ENCODE peak calls at places on chromosomes 3 and 15, in five cellular contexts. H, P, E, O and T are unnamed samples.

GRCh38 chr15:53197426-53197839 is 407.3 kb upstream of the ONECUT1 start:
- DNase-seq in O (peak; percentile 64), E (no peak), H (no peak), P (no peak), T (peak; percentile 5)

GRCh38 chr15:56045068-56045748 is 51.8 kb upstream of the NEDD4 start:
- DNase-seq in H (no peak), O (no peak), P (no peak), E (no peak), T (no peak)

GRCh38 chr15:50881121-50882048 is 27.1 kb upstream of the AP4E1 start:
- DNase-seq in H (no peak), P (no peak), E (no peak), O (no peak), T (no peak)

GRCh38 chr3:64796597-64796996 is 108.8 kb upstream of the ADAMTS9 start:
- DNase-seq in P (no peak), E (no peak), H (no peak), O (no peak), T (no peak)

GRCh38 chr3:36166477-36166876 is 213.8 kb upstream of the STAC start:
- DNase-seq in H (no peak), O (no peak), E (no peak), P (no peak), T (peak; percentile 85)

GRCh38 chr15:98954411-98954810 is 53.2 kb downstream of the PGPEP1L start:
- DNase-seq in P (peak; percentile 37), E (peak; percentile 70), H (no peak), O (peak; percentile 94), T (peak; percentile 47)

GRCh38 chr3:154023148-154023547 is 98.0 kb upstream of the ARHGEF26 start:
- DNase-seq in O (no peak), P (no peak), E (no peak), H (no peak), T (peak; percentile 79)

GRCh38 chr15:71124937-71125755 is 9.9 kb downstream of the THSD4 start:
- DNase-seq in E (no peak), P (no peak), H (no peak), O (no peak), T (no peak)

GRCh38 chr3:182484682-182485081 is 308.6 kb upstream of the ATP11B start:
- DNase-seq in H (no peak), O (no peak), P (no peak), E (no peak), T (no peak)

DNA sequence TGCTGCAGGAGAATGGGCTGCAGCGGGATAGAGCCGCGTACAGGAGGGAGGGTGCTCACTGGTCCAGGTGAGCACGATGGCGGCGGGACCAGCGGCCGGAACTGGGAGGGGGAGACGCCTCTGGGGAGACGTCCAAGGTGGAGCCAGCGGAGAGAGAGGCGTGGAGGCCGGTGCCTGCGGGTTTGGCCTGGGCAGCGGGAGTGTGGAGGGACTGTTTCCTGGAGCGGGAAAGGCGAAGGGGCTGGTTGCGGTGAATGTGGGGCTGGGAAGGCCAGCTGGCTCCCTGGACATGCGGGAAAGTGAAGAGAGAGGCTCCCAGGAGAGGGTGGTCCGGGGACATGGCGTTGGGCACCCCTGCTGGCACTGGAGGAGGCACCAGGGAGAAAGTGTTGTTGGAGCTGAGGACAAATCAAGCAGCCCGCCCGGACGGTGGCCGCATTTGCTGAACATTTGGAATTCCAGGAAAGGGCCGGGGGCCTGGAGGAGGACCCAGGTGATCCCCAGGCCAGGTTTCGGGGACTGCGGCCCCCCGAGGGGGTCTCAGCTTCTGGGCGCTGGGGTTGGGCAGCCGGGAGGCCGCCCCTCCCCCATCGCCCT is 34.3 kb downstream of the DNAJB8 start:
- DNase-seq in E (no peak), O (no peak), P (no peak), H (no peak), T (no peak)
- H3K4me3 ChIP-seq in E (no peak overlapping the region), O (no peak overlapping the region), P (no peak overlapping the region), H (no peak overlapping the region), T (peak overlapping the region; percentile 16)

DNA sequence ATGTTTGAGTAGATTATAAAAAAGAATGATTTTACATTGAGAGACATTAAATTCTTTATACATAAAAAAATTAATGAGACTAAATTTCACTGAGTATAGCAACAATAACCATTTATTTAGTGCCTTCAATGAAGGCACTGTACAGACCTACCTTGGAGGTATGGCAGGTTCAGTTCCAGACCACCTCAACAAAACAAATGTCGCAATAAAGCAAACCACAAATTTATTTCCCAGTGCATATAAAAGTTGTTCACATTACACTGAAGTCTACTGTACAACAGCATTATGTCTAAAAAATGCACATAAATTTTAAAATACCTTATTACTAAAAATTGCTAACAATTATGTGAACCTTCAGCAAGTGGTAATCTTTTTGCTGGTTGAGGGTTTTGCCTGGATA is 58.8 kb downstream of the SLC24A1 start:
- DNase-seq in E (no peak), O (no peak), P (no peak), H (no peak), T (no peak)
- H3K4me3 ChIP-seq in E (no peak overlapping the region), O (no peak overlapping the region), P (no peak overlapping the region), H (no peak overlapping the region), T (no peak overlapping the region)

GRCh38 chr15:78303729-78304486 is 4.5 kb upstream of the SKIC8 start:
- DNase-seq in P (no peak), O (no peak), H (no peak), E (no peak), T (no peak)

GRCh38 chr15:78307977-78308376 is 8.6 kb upstream of the SKIC8 start:
- DNase-seq in P (no peak), O (no peak), H (no peak), E (no peak), T (no peak)

GRCh38 chr15:78308422-78309021 is 9.1 kb upstream of the SKIC8 start:
- DNase-seq in H (peak; percentile 9), E (peak; percentile 51), P (peak; percentile 33), O (peak; percentile 88), T (no peak)

GRCh38 chr15:78304487-78305413 is 5.3 kb upstream of the SKIC8 start:
- DNase-seq in E (no peak), O (no peak), H (no peak), P (no peak), T (no peak)

GRCh38 chr15:78306176-78306774 is 6.9 kb upstream of the SKIC8 start:
- DNase-seq in H (no peak), P (peak; percentile 27), E (no peak), O (no peak), T (no peak)
- H3K4me3 ChIP-seq in H (no peak overlapping the region), P (no peak overlapping the region), E (no peak overlapping the region), O (no peak overlapping the region), T (no peak overlapping the region)

GRCh38 chr15:67241132-67241855 is 13.2 kb downstream of the AAGAB start:
- DNase-seq in P (no peak), H (no peak), E (no peak), O (no peak), T (no peak)
- H3K4me3 ChIP-seq in P (no peak overlapping the region), H (no peak overlapping the region), E (no peak overlapping the region), O (no peak overlapping the region), T (no peak overlapping the region)

DNA sequence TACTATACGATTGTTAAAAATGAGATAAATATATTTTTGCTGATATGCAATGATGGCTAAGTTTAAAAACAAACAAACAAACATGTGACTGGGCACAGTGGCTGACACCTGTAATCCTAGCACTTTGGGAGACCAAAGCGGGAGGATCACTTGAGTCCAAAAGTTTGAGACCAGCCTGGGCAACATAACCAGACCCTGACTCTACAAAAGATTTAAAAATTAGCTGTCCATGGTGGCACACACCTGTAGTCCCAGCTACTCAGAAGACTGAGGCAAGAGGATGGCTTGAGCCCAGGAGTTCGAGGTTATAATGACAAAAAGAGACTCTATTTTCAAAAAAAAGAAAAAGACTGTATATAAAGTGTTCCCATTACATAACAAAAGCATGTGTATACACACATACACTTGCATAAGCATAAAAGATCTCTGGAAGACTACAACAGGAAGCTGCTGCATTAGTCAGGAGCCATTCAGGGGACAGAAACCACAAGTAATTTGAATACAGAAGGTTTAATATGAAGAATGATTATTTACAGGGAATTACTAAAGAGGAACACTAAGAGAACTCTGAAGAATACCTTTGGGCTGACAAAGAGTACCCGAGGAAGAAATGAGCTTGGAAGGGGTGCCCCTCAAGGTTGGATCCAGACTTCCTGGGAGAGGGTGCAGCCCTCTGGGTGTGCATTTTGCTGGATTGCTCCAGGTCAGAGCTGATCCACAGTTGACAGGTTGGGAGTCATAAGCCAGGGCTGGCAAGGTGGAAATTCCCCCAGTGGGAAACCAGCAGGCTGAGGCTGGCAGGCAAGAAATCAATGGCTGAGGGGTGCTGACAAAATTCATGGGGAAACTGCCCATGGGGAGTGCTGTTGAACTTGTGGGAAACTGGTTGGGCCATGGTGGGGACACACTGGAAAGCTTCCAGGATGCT is 9.2 kb upstream of the TM4SF18 start:
- DNase-seq in O (peak; percentile 75), E (no peak), H (no peak), P (peak; percentile 63), T (peak; percentile 54)
- H3K4me3 ChIP-seq in O (no peak overlapping the region), E (no peak overlapping the region), H (no peak overlapping the region), P (no peak overlapping the region), T (no peak overlapping the region)

GRCh38 chr3:87307805-87308204 is 31.4 kb upstream of the POU1F1 start:
- DNase-seq in O (no peak), E (no peak), P (no peak), H (no peak), T (no peak)

GRCh38 chr3:87311309-87311708 is 34.9 kb upstream of the POU1F1 start:
- DNase-seq in H (no peak), O (peak; percentile 88), E (no peak), P (no peak), T (no peak)

GRCh38 chr3:87313641-87314040 is 37.3 kb upstream of the POU1F1 start:
- DNase-seq in P (no peak), H (no peak), O (no peak), E (no peak), T (no peak)

GRCh38 chr3:87305517-87305916 is 29.1 kb upstream of the POU1F1 start:
- DNase-seq in P (no peak), O (no peak), H (no peak), E (no peak), T (no peak)

DNA sequence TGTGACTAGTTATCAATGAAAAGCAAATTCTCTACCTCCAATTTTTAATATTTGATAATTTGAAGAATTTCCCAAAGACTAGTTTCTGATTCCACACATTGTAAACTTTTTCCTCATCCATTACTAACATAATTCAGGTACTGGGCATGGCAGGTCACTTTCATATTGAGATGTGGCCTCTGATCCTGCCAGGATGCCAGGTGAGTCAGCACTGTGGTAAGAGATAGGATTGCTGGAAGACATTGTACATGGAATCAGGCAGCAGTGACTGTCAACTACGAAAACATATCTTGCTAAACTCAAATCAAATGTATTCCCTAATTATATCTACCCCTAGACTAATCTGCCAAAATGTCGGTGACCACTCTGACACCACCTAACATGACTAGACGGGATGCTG is 33.2 kb upstream of the POU1F1 start:
- DNase-seq in E (no peak), P (no peak), O (no peak), H (no peak), T (no peak)
- H3K4me3 ChIP-seq in E (no peak overlapping the region), P (no peak overlapping the region), O (no peak overlapping the region), H (no peak overlapping the region), T (no peak overlapping the region)

DNA sequence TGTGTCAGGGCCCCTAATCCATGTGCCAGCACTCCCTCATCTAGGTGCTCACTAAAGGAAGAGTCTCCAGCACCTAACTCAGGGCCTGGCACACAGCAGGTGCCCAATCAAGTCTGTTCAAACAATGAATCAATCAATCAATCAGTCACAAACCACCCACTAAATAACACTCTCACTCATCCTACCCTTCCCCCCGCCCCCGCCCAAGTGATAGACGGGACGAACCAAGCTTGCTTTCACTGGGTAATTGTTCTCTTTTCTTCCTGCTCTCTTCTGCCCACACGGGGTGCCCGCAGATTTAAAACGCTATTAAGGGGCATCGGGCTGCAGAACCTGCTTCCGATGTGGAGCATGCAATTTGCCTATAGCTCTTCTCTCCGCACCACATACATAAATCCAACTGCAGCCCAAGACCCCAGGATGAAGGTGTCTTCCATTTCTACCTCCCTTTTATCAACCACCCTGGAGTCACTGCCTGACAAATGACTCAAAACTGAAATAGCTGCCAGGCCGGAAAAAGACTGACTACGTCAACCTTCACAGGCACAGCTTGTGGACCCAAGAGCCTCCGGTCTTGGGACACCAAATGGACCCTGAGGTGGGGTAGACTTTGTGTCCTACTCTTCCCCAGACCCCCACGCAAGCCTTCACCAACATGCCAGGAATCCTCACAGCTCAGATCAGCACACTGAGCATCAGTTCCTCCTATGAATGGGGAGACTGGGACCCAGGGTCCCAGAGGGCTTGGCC is 1.7 kb downstream of the KLHL25 start:
- DNase-seq in O (no peak), P (no peak), E (no peak), H (no peak), T (no peak)
- H3K4me3 ChIP-seq in O (peak overlapping the region; percentile 89), P (peak overlapping the region; percentile 80), E (peak overlapping the region; percentile 100), H (peak overlapping the region; percentile 93), T (peak overlapping the region; percentile 62)